ENCODE peak calls at places on chromosome 16, in six cellular contexts. A is dorsolateral prefrontal cortex; L is CD4-positive, alpha-beta T cell; K is omental fat pad; U is H9; T is cardiac fibroblast. H is an unnamed sample.

GRCh38 chr16:85424260-85425060 is 188.7 kb upstream of the GSE1 start:
- DNase-seq in U (no peak), L (no peak), T (no peak), A (peak; percentile 20), K (no peak), H (no peak)

GRCh38 chr16:3654249-3654991 is at the start of gene DNASE1:
- DNase-seq in K (no peak), U (peak; percentile 86), L (peak; percentile 48), T (peak; percentile 75), A (no peak), H (peak; percentile 64)

GRCh38 chr16:52547001-52547833 is at the start of gene TOX3:
- DNase-seq in L (no peak), K (no peak), A (no peak), U (peak; percentile 65), T (no peak), H (peak; percentile 55)

GRCh38 chr16:82954224-82954929 is 327.6 kb downstream of the CDH13 start:
- DNase-seq in L (no peak), T (peak; percentile 68), U (no peak), K (no peak), A (no peak), H (no peak)

GRCh38 chr16:51418258-51418657 is 267.2 kb upstream of the SALL1 start:
- DNase-seq in L (no peak), U (no peak), K (no peak), A (no peak), T (no peak), H (no peak)

GRCh38 chr16:70250748-70251650 is 741 bp downstream of the EXOSC6 start:
- DNase-seq in U (peak; percentile 51), A (no peak), L (no peak), T (peak; percentile 47), K (no peak), H (peak; percentile 25)

GRCh38 chr16:49502136-49502881 is 128.7 kb downstream of the C16orf78 start:
- DNase-seq in L (no peak), K (no peak), A (no peak), U (no peak), T (no peak), H (no peak)

GRCh38 chr16:84563316-84563715 is 54.6 kb downstream of the COTL1 start:
- DNase-seq in A (no peak), K (no peak), U (no peak), L (no peak), T (no peak), H (no peak)

GRCh38 chr16:5971106-5971505 is 873.5 kb upstream of the EEF2KMT start:
- DNase-seq in K (no peak), U (no peak), A (no peak), L (no peak), T (no peak), H (no peak)

GRCh38 chr16:50152386-50152806 is 710 bp upstream of the TENT4B start:
- DNase-seq in K (no peak), U (no peak), A (peak; percentile 22), L (peak; percentile 60), T (peak; percentile 44), H (no peak)

GRCh38 chr16:47158991-47159390 is 15.2 kb upstream of the NETO2 start:
- DNase-seq in K (no peak), A (no peak), U (no peak), L (no peak), T (no peak), H (no peak)

GRCh38 chr16:47965439-47965838 is 190.4 kb downstream of the ABCC12 start:
- DNase-seq in L (no peak), U (peak; percentile 70), T (peak; percentile 5), K (no peak), A (no peak), H (peak; percentile 15)

DNA sequence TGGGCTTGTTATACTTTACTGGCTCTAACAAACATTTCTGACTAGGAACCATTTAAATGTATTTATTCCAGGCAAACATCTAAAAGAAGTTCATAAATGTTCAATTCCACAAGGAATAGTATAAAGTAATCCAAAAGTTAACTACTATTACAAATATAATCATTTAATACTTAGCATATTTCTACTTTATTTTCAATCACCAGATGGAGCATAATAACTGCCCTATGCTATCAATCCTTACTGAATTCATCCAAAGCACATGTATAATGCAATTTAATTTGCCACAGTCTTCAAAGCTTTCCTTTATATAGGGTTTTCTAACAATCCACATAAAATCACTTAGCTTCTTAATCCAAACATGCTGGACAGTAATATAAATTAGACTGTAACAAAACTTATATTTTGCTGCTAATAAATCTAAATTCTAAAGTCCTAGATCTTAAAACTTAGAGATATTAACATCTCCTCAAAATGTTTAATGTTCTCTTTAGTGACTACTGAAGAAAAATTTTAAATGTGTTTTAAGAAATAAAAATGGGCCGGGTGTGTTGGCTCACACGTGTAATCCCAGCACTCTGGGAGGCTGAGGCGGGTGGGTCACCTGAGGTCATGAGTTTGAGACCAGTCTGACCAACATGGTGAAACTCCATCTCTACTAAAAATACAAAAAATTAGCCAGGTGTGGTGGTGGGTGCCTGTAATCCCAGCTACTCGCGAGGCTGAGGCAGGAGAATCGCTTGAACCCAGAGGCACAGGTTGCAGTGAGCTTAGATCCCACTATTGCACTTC is 5.9 kb downstream of the MEIOB start:
- DNase-seq in U (no peak), L (no peak), K (no peak), T (no peak), A (no peak), H (no peak)
- TF ChIP-seq CTCF in U (no peak), L (no peak), K (no peak), T (no peak), A (no peak), H (no peak)

DNA sequence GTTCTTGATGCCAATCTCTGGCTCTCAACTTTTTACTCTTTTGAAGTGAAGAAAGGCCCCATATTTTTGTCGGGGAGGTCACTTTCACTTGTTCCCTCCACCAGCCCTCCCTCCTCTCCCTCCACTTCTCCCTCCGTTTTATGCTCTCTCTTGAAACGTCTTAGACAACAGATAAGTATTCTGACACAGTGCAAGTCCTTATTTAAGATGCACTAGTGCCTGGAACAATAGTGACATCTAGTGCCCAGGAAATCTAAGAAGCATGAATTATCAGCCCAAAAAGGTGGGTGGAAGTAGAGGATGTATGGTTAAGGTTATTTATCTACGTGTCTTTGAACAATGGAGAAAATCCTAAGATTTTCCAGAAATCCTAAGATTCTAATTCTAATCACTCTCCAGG is 17.9 kb downstream of the PSME3IP1 start:
- DNase-seq in T (peak; percentile 86), U (no peak), L (no peak), K (no peak), A (no peak), H (no peak)
- TF ChIP-seq CTCF in T (peak; percentile 68), U (peak; percentile 65), L (peak; percentile 75), K (no peak), A (peak; percentile 84), H (peak; percentile 74)

GRCh38 chr16:11129378-11129781 is 126.6 kb downstream of the SOCS1 start:
- DNase-seq in T (peak; percentile 65), K (no peak), U (no peak), A (no peak), L (no peak), H (no peak)
- TF ChIP-seq CTCF in T (no peak), K (no peak), U (no peak), A (no peak), L (no peak), H (no peak)

GRCh38 chr16:4693296-4693955 is at the start of gene NUDT16L1:
- DNase-seq in A (peak; percentile 93), T (peak; percentile 91), U (peak; percentile 97), K (peak; percentile 82), L (peak; percentile 97), H (peak; percentile 93)
- TF ChIP-seq CTCF in A (peak; percentile 70), T (no peak), U (no peak), K (no peak), L (no peak), H (peak; percentile 32)

GRCh38 chr16:19228057-19228456 is 57.5 kb upstream of the CLEC19A start:
- DNase-seq in A (no peak), K (no peak), U (no peak), T (no peak), L (no peak), H (no peak)

GRCh38 chr16:19227643-19228042 is 57.9 kb upstream of the CLEC19A start:
- DNase-seq in K (no peak), A (no peak), L (no peak), U (no peak), T (no peak), H (no peak)

GRCh38 chr16:19218581-19218980 is 50.5 kb downstream of the SYT17 start:
- DNase-seq in A (no peak), U (no peak), T (no peak), L (no peak), K (no peak), H (no peak)

GRCh38 chr16:19219836-19220235 is 51.8 kb downstream of the SYT17 start:
- DNase-seq in A (no peak), L (no peak), T (no peak), U (no peak), K (no peak), H (no peak)

DNA sequence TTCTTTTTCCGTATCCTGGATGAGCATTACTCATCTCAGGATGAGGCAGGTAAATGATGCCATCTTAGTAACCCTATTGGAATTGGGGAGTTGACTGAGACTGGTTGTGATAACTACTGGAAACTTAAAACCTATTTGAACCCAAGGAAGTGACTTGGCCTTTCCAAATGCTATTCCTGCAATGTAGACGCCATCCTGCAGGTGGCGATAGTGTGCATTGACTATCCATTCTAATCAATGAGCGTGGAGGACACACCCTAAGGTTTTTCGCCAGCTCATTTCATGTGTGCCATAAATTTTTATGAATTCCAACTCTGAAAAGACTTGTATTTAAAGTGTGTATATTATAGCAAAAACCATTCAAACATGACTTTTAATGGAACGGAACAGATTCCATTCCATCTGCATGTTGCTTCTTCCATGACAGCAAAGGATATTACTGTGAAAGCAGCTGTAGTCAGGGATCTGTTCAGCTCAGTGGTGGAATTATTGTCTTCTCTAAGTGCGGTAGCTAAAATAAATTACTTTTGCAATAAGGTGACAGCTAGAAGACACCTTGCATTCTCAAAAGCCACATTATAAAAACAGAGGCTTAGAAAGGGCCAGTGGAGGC is 55.3 kb downstream of the SYT17 start:
- DNase-seq in T (peak; percentile 13), U (peak; percentile 67), L (no peak), K (no peak), A (no peak), H (peak; percentile 61)
- TF ChIP-seq CTCF in T (peak; percentile 54), U (peak; percentile 92), L (no peak), K (no peak), A (no peak), H (peak; percentile 70)

GRCh38 chr16:65959978-65960377 is 406.5 kb upstream of the CDH5 start:
- DNase-seq in A (no peak), L (no peak), K (no peak), T (no peak), U (no peak), H (no peak)

GRCh38 chr16:65961491-65962143 is 404.9 kb upstream of the CDH5 start:
- DNase-seq in T (no peak), A (no peak), L (no peak), U (no peak), K (no peak), H (no peak)

GRCh38 chr16:65965632-65966031 is 400.9 kb upstream of the CDH5 start:
- DNase-seq in U (no peak), L (no peak), T (no peak), A (no peak), K (no peak), H (no peak)

GRCh38 chr16:65967376-65967775 is 399.1 kb upstream of the CDH5 start:
- DNase-seq in K (no peak), T (no peak), L (no peak), U (no peak), A (no peak), H (no peak)

GRCh38 chr16:65964752-65965151 is 401.7 kb upstream of the CDH5 start:
- DNase-seq in L (no peak), A (no peak), U (peak; percentile 36), K (no peak), T (no peak), H (no peak)
- TF ChIP-seq CTCF in L (no peak), A (no peak), U (peak; percentile 44), K (no peak), T (no peak), H (peak; percentile 13)

H was measured in neural crest cell.